ENCODE peak calls at places on chromosome 2, in ten cellular contexts. D is left ventricle myocardium inferior, K is fibroblast of mammary gland, F is tibial artery, I is right lobe of liver, L is dorsolateral prefrontal cortex, W is transverse colon, M is A549, E is GM10248, Q is cardiac muscle cell. U is an unnamed sample.

GRCh38 chr2:169664600-169664977 is 29.6 kb downstream of the CFAP210 start:
- DNase-seq in K (no peak), E (no peak), Q (peak), I (no peak), M (no peak), F (no peak), D (no peak), L (no peak), W (no peak), U (no peak)

GRCh38 chr2:74740395-74741075 is 86.5 kb downstream of the SEMA4F start:
- DNase-seq in I (no peak), F (peak), W (peak), M (peak), E (no peak), D (peak), Q (peak), L (no peak), K (peak), U (no peak)

GRCh38 chr2:20574423-20574911 is 76.4 kb downstream of the HS1BP3 start:
- DNase-seq in L (no peak), I (no peak), D (no peak), Q (no peak), E (no peak), M (no peak), F (no peak), W (no peak), K (no peak), U (no peak)

GRCh38 chr2:191234456-191234855 is 10.7 kb upstream of the MYO1B start:
- DNase-seq in W (no peak), Q (no peak), F (no peak), K (no peak), L (no peak), M (no peak), E (no peak), D (no peak), I (no peak), U (no peak)

GRCh38 chr2:129945557-129945956 is 33.9 kb upstream of the RAB6C start:
- DNase-seq in W (no peak), F (no peak), L (no peak), D (no peak), E (no peak), I (no peak), M (no peak), Q (no peak), K (no peak), U (no peak)

GRCh38 chr2:224638338-224638823 is 53.2 kb upstream of the CUL3 start:
- DNase-seq in Q (no peak), D (no peak), I (no peak), M (no peak), K (no peak), L (no peak), E (peak), W (peak), F (no peak), U (peak)

GRCh38 chr2:72116081-72116533 is 31.6 kb downstream of the CYP26B1 start:
- DNase-seq in I (no peak), L (no peak), D (no peak), E (no peak), W (no peak), M (peak), K (no peak), F (no peak), Q (peak), U (no peak)

GRCh38 chr2:172510083-172510482 is 45.8 kb upstream of the PDK1 start:
- DNase-seq in M (no peak), I (no peak), L (no peak), K (no peak), F (no peak), D (no peak), E (no peak), Q (no peak), W (no peak), U (no peak)

GRCh38 chr2:66851449-66851872 is 416.5 kb downstream of the MEIS1 start:
- DNase-seq in F (no peak), I (no peak), L (no peak), M (peak), W (peak), K (peak), Q (peak), D (no peak), E (no peak), U (no peak)

GRCh38 chr2:166573393-166573792 is 79.3 kb upstream of the SCN7A start:
- DNase-seq in D (no peak), Q (peak), M (no peak), E (no peak), K (peak), F (no peak), L (no peak), W (no peak), I (no peak), U (no peak)

GRCh38 chr2:88077076-88077475 is 9.5 kb downstream of the SMYD1 start:
- DNase-seq in M (no peak), E (no peak), K (no peak), W (no peak), I (no peak), L (no peak), Q (no peak), D (peak), F (no peak), U (no peak)

GRCh38 chr2:148615446-148615845 is 29.1 kb upstream of the EPC2 start:
- DNase-seq in Q (no peak), K (no peak), I (no peak), E (no peak), D (no peak), L (no peak), F (no peak), W (no peak), M (no peak), U (no peak)

GRCh38 chr2:130303142-130303541 is 39.6 kb upstream of the IMP4 start:
- DNase-seq in L (no peak), W (no peak), K (no peak), E (no peak), F (no peak), D (no peak), Q (no peak), I (no peak), M (no peak), U (no peak)

GRCh38 chr2:168673265-168674222 is 128.9 kb upstream of the NOSTRIN start:
- DNase-seq in Q (no peak), W (no peak), I (no peak), M (no peak), K (no peak), D (no peak), E (no peak), F (no peak), L (no peak), U (no peak)

GRCh38 chr2:67649331-67650071 is 252.4 kb downstream of the ETAA1 start:
- DNase-seq in E (no peak), D (peak), K (peak), L (no peak), W (no peak), I (no peak), Q (peak), F (peak), M (peak), U (no peak)

GRCh38 chr2:8543412-8544167 is 138.3 kb upstream of the ID2 start:
- DNase-seq in L (no peak), E (peak), M (no peak), K (peak), Q (peak), D (peak), F (peak), W (peak), I (peak), U (peak)

GRCh38 chr2:199457147-199458016 is at the start of gene SATB2:
- DNase-seq in M (peak), I (no peak), E (peak), D (no peak), W (peak), K (peak), F (no peak), Q (peak), L (no peak), U (peak)

GRCh38 chr2:10254373-10255188 is 48.1 kb upstream of the HPCAL1 start:
- DNase-seq in D (peak), M (peak), Q (no peak), L (no peak), I (no peak), F (no peak), W (no peak), K (peak), E (no peak), U (no peak)

DNA sequence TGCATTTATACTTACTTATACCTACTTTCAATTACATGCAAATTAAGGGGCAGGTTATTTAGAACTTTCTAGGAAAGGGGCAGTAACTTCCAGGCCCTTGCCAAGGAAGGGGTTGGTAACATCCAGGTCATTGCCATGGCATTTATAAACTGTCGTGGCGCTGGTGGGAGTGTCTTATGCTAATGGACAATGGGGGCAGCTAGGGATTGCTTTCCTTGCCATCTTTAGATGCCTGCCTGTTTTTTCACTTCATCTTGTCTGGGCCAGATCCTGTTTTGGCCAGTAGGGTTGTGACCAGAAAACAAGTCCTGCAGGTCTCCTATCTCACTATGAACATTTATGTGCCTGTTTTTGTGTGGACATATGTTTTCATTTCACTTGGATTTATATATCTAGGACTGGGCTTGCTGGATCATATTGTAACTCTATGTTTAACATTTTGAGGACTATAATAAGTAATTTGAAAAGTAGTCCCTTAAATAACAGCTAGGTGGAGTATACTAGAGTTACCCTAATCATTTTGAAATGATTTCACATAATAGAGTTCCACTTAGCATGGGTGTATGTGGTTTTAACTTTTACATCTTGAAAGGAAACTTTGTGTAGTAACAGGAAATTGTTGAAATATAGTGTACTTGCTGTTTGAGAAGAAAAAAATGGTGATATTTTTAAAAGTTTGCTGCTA is 56.1 kb downstream of the LCLAT1 start:
- DNase-seq in K (no peak), E (no peak), I (no peak), L (no peak), Q (peak), M (no peak), D (no peak), W (no peak), F (no peak), U (peak)
- TF ChIP-seq CTCF in K (no peak), E (no peak), I (no peak), L (no peak), Q (peak), M (peak), D (peak), W (no peak), F (peak), U (peak)

GRCh38 chr2:120736202-120736954 is 710 bp downstream of the GLI2 start:
- DNase-seq in W (no peak), Q (no peak), L (no peak), M (peak), K (no peak), D (no peak), I (no peak), F (no peak), E (no peak), U (no peak)

GRCh38 chr2:120736955-120737801 is 1.5 kb downstream of the GLI2 start:
- DNase-seq in W (no peak), M (peak), D (peak), L (no peak), E (no peak), Q (peak), I (no peak), K (peak), F (peak), U (no peak)

GRCh38 chr2:120737802-120738516 is 2.3 kb downstream of the GLI2 start:
- DNase-seq in L (no peak), K (no peak), W (peak), Q (peak), F (no peak), E (no peak), M (peak), I (no peak), D (no peak), U (no peak)

GRCh38 chr2:120734930-120735611 is 597 bp upstream of the GLI2 start:
- DNase-seq in F (no peak), E (no peak), I (no peak), L (no peak), Q (peak), D (no peak), K (no peak), M (no peak), W (no peak), U (no peak)

GRCh38 chr2:120735750-120736170 is at the start of gene GLI2:
- DNase-seq in D (peak), W (peak), L (peak), K (peak), I (peak), M (peak), E (peak), F (peak), Q (peak), U (peak)
- TF ChIP-seq CTCF in D (peak), W (peak), L (peak), K (no peak), I (peak), M (peak), E (peak), F (peak), Q (peak), U (peak)

GRCh38 chr2:222862068-222862914 is 1.5 kb downstream of the ACSL3 start:
- DNase-seq in K (peak), W (peak), I (no peak), Q (peak), D (no peak), E (no peak), L (no peak), M (peak), F (no peak), U (no peak)
- TF ChIP-seq CTCF in K (peak), W (no peak), I (peak), Q (peak), D (peak), E (peak), L (peak), M (no peak), F (peak), U (peak)

GRCh38 chr2:55620123-55620779 is 2.8 kb upstream of the PPP4R3B start:
- DNase-seq in W (no peak), E (peak), M (peak), D (no peak), K (peak), Q (peak), I (no peak), F (no peak), L (no peak), U (no peak)
- TF ChIP-seq CTCF in W (no peak), E (peak), M (peak), D (peak), K (peak), Q (peak), I (peak), F (no peak), L (no peak), U (peak)

GRCh38 chr2:61854435-61855177 is 746 bp upstream of the FAM161A start:
- DNase-seq in W (peak), K (peak), Q (peak), F (peak), L (peak), I (peak), E (peak), M (peak), D (peak), U (peak)
- TF ChIP-seq CTCF in W (no peak), K (no peak), Q (no peak), F (no peak), L (no peak), I (no peak), E (no peak), M (no peak), D (no peak), U (no peak)

U was measured in GM13977.